ENCODE peak calls at places on chromosomes 1 and 21, in seven cellular contexts. U is uterus; I is CD8-positive, alpha-beta memory T cell; K is OCI-LY7; R is HL-60; M is fibroblast of lung; E is PC-9. O is an unnamed sample.

GRCh38 chr1:15287591-15287990 is 40.6 kb downstream of the FHAD1 start:
- DNase-seq in U (no peak), I (no peak), K (no peak), R (no peak), M (no peak), E (no peak), O (no peak)

GRCh38 chr1:162740755-162741154 is 49.7 kb upstream of the HSD17B7 start:
- DNase-seq in U (no peak), I (no peak), K (no peak), R (no peak), M (no peak), E (no peak), O (no peak)

GRCh38 chr21:38352536-38353219 is 95.9 kb downstream of the KCNJ15 start:
- DNase-seq in U (peak; percentile 26), I (no peak), K (no peak), R (peak; percentile 65), M (peak; percentile 64), E (no peak), O (peak; percentile 79)

GRCh38 chr21:26388731-26389231 is 184.3 kb downstream of the CYYR1 start:
- DNase-seq in U (no peak), I (no peak), K (no peak), R (no peak), M (peak; percentile 57), E (peak; percentile 83), O (peak; percentile 78)

GRCh38 chr1:156875067-156875615 is 14.5 kb downstream of the NTRK1 start:
- DNase-seq in U (no peak), I (no peak), K (no peak), R (no peak), M (no peak), E (no peak), O (no peak)

GRCh38 chr1:27668808-27669723 is 2.9 kb downstream of the IFI6 start:
- DNase-seq in U (peak; percentile 75), I (peak; percentile 74), K (peak; percentile 66), R (peak; percentile 78), M (peak; percentile 32), E (no peak), O (peak; percentile 52)

GRCh38 chr1:15452216-15452615 is 4.3 kb upstream of the CELA2A start:
- DNase-seq in U (no peak), I (no peak), K (no peak), R (no peak), M (no peak), E (no peak), O (no peak)

GRCh38 chr1:15352122-15352957 is 57.3 kb upstream of the EFHD2 start:
- DNase-seq in U (no peak), I (peak; percentile 27), K (no peak), R (no peak), M (peak; percentile 82), E (peak; percentile 94), O (peak; percentile 84)

GRCh38 chr1:170661646-170662411 is 2.1 kb upstream of the PRRX1 start:
- DNase-seq in U (peak; percentile 60), I (no peak), K (no peak), R (no peak), M (peak; percentile 52), E (no peak), O (peak; percentile 77)

GRCh38 chr1:22855668-22856606 is 116.7 kb downstream of the LACTBL1 start:
- DNase-seq in U (no peak), I (no peak), K (no peak), R (no peak), M (no peak), E (no peak), O (no peak)

GRCh38 chr1:211788626-211789025 is 41.9 kb downstream of the LPGAT1 start:
- DNase-seq in U (no peak), I (no peak), K (no peak), R (no peak), M (no peak), E (no peak), O (peak; percentile 5)

GRCh38 chr1:17837631-17838030 is 82.5 kb downstream of the ACTL8 start:
- DNase-seq in U (no peak), I (no peak), K (no peak), R (no peak), M (no peak), E (no peak), O (peak; percentile 66)

GRCh38 chr21:46663754-46664153 is 28.3 kb downstream of the PRMT2 start:
- DNase-seq in U (no peak), I (no peak), K (no peak), R (no peak), M (no peak), E (no peak), O (no peak)

GRCh38 chr1:185966487-185966886 is 232.3 kb downstream of the HMCN1 start:
- DNase-seq in U (no peak), I (no peak), K (no peak), R (no peak), M (no peak), E (no peak), O (peak; percentile 64)

GRCh38 chr1:82001345-82001744 is 200.6 kb downstream of the ADGRL2 start:
- DNase-seq in U (no peak), I (no peak), K (no peak), R (no peak), M (no peak), E (no peak), O (no peak)

GRCh38 chr21:29477941-29478340 is 179.2 kb downstream of the BACH1 start:
- DNase-seq in U (no peak), I (no peak), K (no peak), R (peak; percentile 17), M (peak; percentile 89), E (no peak), O (peak; percentile 62)

GRCh38 chr1:153518562-153518961 is 17.2 kb downstream of the S100A6 start:
- DNase-seq in U (no peak), I (no peak), K (peak; percentile 22), R (no peak), M (no peak), E (no peak), O (no peak)

GRCh38 chr1:205495237-205495823 is 9.1 kb upstream of the CDK18 start:
- DNase-seq in U (no peak), I (no peak), K (no peak), R (no peak), M (no peak), E (no peak), O (no peak)

GRCh38 chr1:25848531-25848930 is 10.7 kb downstream of the AUNIP start:
- DNase-seq in U (no peak), I (no peak), K (no peak), R (no peak), M (no peak), E (no peak), O (no peak)

GRCh38 chr1:9127395-9128160 is 1.3 kb downstream of the GPR157 start:
- DNase-seq in U (no peak), I (no peak), K (no peak), R (no peak), M (no peak), E (no peak), O (no peak)
- H3K4me3 ChIP-seq in U (peak overlapping the region; percentile 56), I (peak overlapping the region; percentile 63), K (peak overlapping the region; percentile 71), R (no peak overlapping the region), M (peak overlapping the region; percentile 65), E (peak overlapping the region; percentile 70), O (peak overlapping the region; percentile 62)

DNA sequence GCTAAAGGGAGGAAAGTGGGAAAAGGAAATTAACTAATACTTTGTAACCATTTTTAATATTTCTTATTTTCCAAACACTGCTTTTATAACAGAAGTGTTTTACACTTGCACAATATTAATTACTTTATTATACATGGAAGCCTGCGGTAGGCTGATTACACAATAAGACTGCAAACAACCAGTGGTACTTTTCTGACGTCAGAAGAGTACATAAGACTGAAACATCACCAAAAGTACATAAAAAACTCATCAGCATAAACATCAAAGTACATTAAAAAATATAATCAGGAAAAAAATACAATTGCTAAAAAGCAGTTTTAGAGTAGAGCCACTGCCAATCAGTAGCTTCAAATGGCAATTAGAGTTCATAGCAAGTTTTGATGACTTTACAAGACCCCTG is 4.6 kb downstream of the ZNF281 start:
- DNase-seq in U (no peak), I (no peak), K (no peak), R (no peak), M (no peak), E (no peak), O (no peak)
- H3K4me3 ChIP-seq in U (no peak overlapping the region), I (no peak overlapping the region), K (peak overlapping the region; percentile 48), R (no peak overlapping the region), M (no peak overlapping the region), E (peak overlapping the region; percentile 77), O (peak overlapping the region; percentile 4)

DNA sequence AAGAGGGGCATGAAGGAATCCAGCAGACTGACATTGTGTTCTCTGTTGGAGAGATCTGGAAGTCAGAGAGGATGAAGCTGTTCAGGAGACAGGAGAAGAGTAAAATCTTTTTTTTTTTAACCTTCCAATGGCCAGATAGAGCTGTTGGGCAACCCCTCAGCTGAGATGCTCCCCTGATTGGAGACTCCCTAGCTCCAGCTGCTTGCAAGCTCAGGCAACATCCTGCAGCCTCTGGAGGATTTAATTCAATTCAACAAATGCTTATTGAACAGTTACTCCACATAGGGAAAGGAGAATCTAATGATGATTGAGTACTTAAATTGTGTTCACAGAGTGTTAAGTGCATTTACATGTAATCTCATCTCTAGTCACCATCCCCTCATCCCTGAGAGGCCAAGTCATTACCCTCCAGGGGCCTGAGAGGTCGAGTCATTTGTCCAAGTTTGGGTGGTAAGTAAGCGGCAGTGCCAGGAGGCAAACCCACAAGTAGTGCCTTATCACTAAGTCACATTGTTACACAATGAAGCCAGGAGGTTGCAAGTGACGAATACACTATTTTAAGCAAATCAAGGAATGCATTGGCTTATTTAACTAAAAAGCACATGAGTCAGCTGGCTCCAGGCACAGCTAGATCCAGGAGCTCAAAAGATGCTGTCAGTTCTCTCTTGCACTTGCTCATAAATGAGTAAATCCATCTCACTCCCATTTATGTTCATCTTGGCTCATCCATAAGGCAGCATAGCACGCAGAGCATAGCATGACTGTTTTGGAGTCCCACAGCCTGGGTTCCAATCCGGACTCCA is 64.2 kb downstream of the OPTC start:
- DNase-seq in U (peak; percentile 88), I (no peak), K (no peak), R (no peak), M (peak; percentile 100), E (peak; percentile 99), O (peak; percentile 99)
- H3K4me3 ChIP-seq in U (no peak overlapping the region), I (no peak overlapping the region), K (no peak overlapping the region), R (no peak overlapping the region), M (no peak overlapping the region), E (no peak overlapping the region), O (peak overlapping the region; percentile 33)

GRCh38 chr1:225598847-225599246 is 54.1 kb downstream of the ENAH start:
- DNase-seq in U (no peak), I (no peak), K (no peak), R (no peak), M (no peak), E (peak; percentile 39), O (no peak)

GRCh38 chr1:225597926-225598575 is 54.9 kb downstream of the ENAH start:
- DNase-seq in U (no peak), I (no peak), K (no peak), R (no peak), M (peak; percentile 77), E (no peak), O (peak; percentile 39)

GRCh38 chr1:225596152-225596551 is 56.8 kb downstream of the ENAH start:
- DNase-seq in U (no peak), I (no peak), K (no peak), R (no peak), M (no peak), E (no peak), O (no peak)

GRCh38 chr1:225593414-225593813 is 59.5 kb downstream of the ENAH start:
- DNase-seq in U (no peak), I (no peak), K (no peak), R (no peak), M (no peak), E (no peak), O (no peak)

DNA sequence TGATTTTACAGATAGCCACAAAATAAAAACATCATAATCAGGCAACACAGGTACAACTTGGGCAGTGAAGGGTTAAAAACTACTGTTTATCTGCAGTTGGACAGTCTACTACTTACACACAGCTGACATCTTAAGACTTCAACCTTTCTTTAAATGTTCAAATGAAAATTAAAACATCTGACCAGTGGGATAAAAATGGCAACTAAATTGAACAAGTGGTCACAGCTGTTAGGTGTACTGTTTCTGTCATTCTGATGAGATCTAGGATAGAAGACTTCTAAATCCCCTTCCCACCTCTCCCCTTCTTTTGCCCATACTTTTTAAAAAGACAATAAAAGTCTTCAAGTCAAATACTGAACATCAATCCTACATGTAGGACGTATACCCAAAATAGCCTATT is 56.2 kb downstream of the ENAH start:
- DNase-seq in U (no peak), I (no peak), K (no peak), R (no peak), M (no peak), E (no peak), O (no peak)
- H3K4me3 ChIP-seq in U (no peak overlapping the region), I (no peak overlapping the region), K (no peak overlapping the region), R (no peak overlapping the region), M (no peak overlapping the region), E (no peak overlapping the region), O (no peak overlapping the region)